ENCODE peak calls at places on chromosome 19, in five cellular contexts. S is neural crest cell, T is cardiac fibroblast, U is psoas muscle, Q is GM23338. J is an unnamed sample.

GRCh38 chr19:28406966-28407365 is 806.0 kb downstream of the UQCRFS1 start:
- DNase-seq in S (no peak), T (no peak), U (no peak), Q (no peak), J (no peak)

GRCh38 chr19:35328851-35329285 is at the start of gene CD22:
- DNase-seq in S (no peak), T (no peak), U (no peak), Q (no peak), J (no peak)

GRCh38 chr19:51959791-51960190 is 26.8 kb downstream of the ZNF350 start:
- DNase-seq in S (no peak), T (no peak), U (no peak), Q (no peak), J (no peak)

GRCh38 chr19:38195237-38195636 is 28.8 kb downstream of the DPF1 start:
- DNase-seq in S (no peak), T (no peak), U (no peak), Q (no peak), J (no peak)

GRCh38 chr19:35025969-35026368 is 4.3 kb upstream of the SCN1B start:
- DNase-seq in S (no peak), T (no peak), U (no peak), Q (no peak), J (no peak)

GRCh38 chr19:51971624-51972023 is 15.0 kb downstream of the ZNF350 start:
- DNase-seq in S (no peak), T (peak), U (no peak), Q (peak), J (no peak)

GRCh38 chr19:35525873-35526272 is 2.2 kb downstream of the SBSN start:
- DNase-seq in S (no peak), T (no peak), U (no peak), Q (no peak), J (no peak)

GRCh38 chr19:57099199-57099661 is 20.6 kb upstream of the USP29 start:
- DNase-seq in S (peak), T (peak), U (peak), Q (peak), J (peak)

GRCh38 chr19:40507892-40508291 is 41.1 kb downstream of the SPTBN4 start:
- DNase-seq in S (no peak), T (no peak), U (no peak), Q (peak), J (no peak)

GRCh38 chr19:29501816-29502580 is 23.8 kb upstream of the VSTM2B start:
- DNase-seq in S (no peak), T (no peak), U (no peak), Q (no peak), J (no peak)

DNA sequence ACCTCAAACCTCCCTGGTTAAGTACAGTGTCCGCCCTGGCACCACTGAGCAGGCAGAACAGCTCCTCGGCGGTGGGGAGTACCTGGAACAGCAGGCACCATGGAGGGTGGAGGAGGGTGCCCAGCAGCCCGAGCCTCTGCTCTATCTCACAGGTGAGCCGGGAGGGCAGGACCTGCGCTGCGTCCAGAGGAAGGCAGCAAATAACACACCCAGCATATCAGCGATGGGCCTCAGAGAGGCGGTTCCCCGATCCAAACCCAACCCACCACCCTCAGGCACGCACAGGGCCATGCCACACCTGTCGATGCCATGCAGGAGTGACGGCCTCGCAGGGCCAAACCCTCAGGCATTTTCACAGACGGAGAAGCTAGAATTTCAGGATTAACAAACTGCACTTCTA is 11.8 kb downstream of the PEPD start:
- DNase-seq in S (no peak), T (no peak), U (no peak), Q (no peak), J (no peak)
- TF ChIP-seq CTCF in S (no peak), T (no peak), U (no peak), Q (no peak), J (no peak)

GRCh38 chr19:410243-410781 is 1.4 kb upstream of the C2CD4C start:
- DNase-seq in S (no peak), T (no peak), U (no peak), Q (no peak), J (no peak)
- TF ChIP-seq CTCF in S (no peak), T (no peak), U (no peak), Q (no peak), J (no peak)

GRCh38 chr19:42091300-42092266 is 15.6 kb downstream of the ZNF574 start:
- DNase-seq in S (no peak), T (peak), U (no peak), Q (no peak), J (no peak)

GRCh38 chr19:42089772-42090171 is 13.8 kb downstream of the ZNF574 start:
- DNase-seq in S (no peak), T (no peak), U (no peak), Q (no peak), J (no peak)

GRCh38 chr19:42090687-42091086 is 14.7 kb downstream of the ZNF574 start:
- DNase-seq in S (no peak), T (no peak), U (no peak), Q (no peak), J (no peak)

GRCh38 chr19:42093505-42093904 is 17.5 kb downstream of the ZNF574 start:
- DNase-seq in S (no peak), T (no peak), U (no peak), Q (no peak), J (no peak)

DNA sequence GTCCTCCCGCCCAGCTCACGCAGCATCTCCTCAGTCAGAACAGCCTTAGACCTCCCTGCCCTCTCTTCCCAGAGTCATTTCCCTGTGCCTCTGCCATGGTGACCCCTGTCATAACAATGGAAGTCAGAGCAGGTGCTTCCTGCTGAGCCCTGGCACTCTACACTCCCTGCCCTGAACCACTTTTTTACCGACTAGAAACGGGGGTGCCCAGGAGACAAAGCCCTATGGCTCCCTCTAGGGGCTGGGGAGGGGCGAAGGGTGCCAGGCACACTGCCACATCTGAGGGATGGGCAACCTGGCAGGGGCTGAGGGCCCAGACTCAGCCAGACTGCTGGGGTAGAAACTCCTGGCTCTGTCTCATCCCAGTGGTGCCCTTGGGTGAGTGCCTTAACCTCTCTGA is 16.4 kb downstream of the ZNF574 start:
- DNase-seq in S (no peak), T (peak), U (no peak), Q (peak), J (peak)
- TF ChIP-seq CTCF in S (peak), T (peak), U (peak), Q (peak), J (no peak)

GRCh38 chr19:42287017-42287825 is 14.7 kb upstream of the PRR19 start:
- DNase-seq in S (no peak), T (no peak), U (no peak), Q (no peak), J (no peak)
- TF ChIP-seq CTCF in S (no peak), T (no peak), U (no peak), Q (no peak), J (no peak)

GRCh38 chr19:15635016-15635805 is 5.5 kb upstream of the CYP4F3 start:
- DNase-seq in S (no peak), T (no peak), U (no peak), Q (no peak), J (no peak)

GRCh38 chr19:15634105-15634504 is 6.6 kb upstream of the CYP4F3 start:
- DNase-seq in S (no peak), T (no peak), U (no peak), Q (no peak), J (no peak)

GRCh38 chr19:15629003-15629880 is 11.5 kb upstream of the CYP4F3 start:
- DNase-seq in S (peak), T (peak), U (peak), Q (peak), J (no peak)

GRCh38 chr19:15633122-15633521 is 7.6 kb upstream of the CYP4F3 start:
- DNase-seq in S (no peak), T (no peak), U (no peak), Q (no peak), J (no peak)

GRCh38 chr19:15631817-15632216 is 8.9 kb upstream of the CYP4F3 start:
- DNase-seq in S (no peak), T (peak), U (no peak), Q (peak), J (no peak)
- TF ChIP-seq CTCF in S (peak), T (peak), U (no peak), Q (peak), J (no peak)

GRCh38 chr19:18603255-18603957 is 3.2 kb downstream of the CRLF1 start:
- DNase-seq in S (no peak), T (peak), U (peak), Q (peak), J (peak)
- TF ChIP-seq CTCF in S (peak), T (peak), U (no peak), Q (peak), J (no peak)

GRCh38 chr19:43723588-43723987 is 7.7 kb downstream of the IRGC start:
- DNase-seq in S (no peak), T (peak), U (no peak), Q (peak), J (no peak)
- TF ChIP-seq CTCF in S (peak), T (peak), U (peak), Q (peak), J (no peak)

GRCh38 chr19:50909240-50910070 is 1.7 kb downstream of the KLK4 start:
- DNase-seq in S (peak), T (peak), U (peak), Q (peak), J (peak)

GRCh38 chr19:50910722-50911121 is 473 bp downstream of the KLK4 start:
- DNase-seq in S (no peak), T (no peak), U (no peak), Q (no peak), J (no peak)

GRCh38 chr19:50908311-50908710 is 2.9 kb downstream of the KLK4 start:
- DNase-seq in S (no peak), T (no peak), U (no peak), Q (no peak), J (no peak)

GRCh38 chr19:50902640-50903039 is 8.6 kb downstream of the KLK4 start:
- DNase-seq in S (no peak), T (no peak), U (no peak), Q (no peak), J (no peak)

GRCh38 chr19:50906217-50906616 is 5.0 kb downstream of the KLK4 start:
- DNase-seq in S (peak), T (no peak), U (no peak), Q (peak), J (peak)
- TF ChIP-seq CTCF in S (peak), T (peak), U (no peak), Q (peak), J (peak)

DNA sequence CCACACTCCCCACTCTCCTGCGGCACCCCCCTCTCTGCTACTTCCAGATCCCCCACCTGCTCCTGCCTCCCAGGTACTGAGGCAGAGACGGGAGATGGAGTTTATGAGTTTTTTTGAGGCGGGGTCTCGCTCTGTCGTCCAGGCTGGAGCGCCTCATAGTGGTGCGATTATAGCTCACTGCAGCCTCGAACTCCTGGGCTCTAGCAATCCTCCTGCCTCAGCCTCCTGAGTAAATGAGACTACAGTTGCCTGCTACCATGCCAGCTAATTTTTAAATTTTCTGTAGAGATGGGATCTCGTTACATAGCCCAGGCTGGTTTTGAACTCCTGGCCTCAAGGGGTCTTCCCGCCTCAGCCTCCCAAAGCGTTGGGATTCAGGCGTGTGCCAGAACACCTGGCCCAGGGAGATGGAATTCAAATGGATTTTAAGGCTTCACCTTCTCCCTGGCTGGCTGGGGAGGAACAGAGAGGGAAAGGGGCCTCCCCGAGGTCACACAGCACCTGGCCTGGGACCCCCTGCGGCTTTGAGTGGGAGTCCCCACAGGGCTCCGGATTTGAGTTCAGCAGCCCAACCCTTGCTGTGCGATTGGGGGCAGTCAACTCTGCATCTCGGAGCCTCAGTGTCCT is 19.5 kb upstream of the TNFAIP8L1 start:
- DNase-seq in S (no peak), T (no peak), U (no peak), Q (no peak), J (no peak)
- TF ChIP-seq CTCF in S (no peak), T (no peak), U (no peak), Q (peak), J (no peak)

DNA sequence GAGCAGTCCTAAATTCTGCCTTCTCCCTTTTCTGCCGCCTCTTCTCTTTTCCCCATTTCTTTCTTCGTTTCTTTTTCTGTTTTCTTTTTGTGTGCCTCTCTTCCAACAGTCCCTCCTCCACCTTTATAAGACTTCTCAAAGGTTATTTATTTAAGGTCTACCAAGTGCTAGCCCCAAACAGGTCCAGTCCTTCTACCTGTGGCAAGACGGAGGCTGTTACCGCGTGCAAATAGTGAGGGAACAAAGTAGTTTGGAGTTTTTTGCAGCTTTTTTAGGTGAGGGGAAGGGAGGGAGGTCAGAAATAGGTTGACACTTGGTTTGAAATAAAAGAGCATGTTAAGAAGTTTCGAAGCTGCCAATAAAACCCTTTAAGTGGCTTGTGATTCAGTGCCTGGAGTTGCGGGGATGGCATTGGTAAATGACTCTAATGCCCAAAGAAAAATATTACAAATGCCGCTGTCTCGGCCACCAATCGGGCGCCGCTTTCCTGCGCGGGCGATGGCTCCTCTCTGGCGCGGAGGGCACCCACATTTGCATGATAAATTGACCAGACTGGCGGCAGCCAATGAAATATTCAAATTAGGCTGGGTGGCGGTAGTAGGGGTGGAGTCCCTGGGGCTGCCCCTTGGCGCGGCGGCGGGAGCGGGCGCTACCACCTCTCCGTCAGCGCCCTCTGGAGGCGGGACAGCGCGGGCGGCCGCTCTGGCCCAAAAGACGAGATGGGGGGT is 7.5 kb upstream of the TSHZ3 start:
- DNase-seq in S (no peak), T (no peak), U (peak), Q (peak), J (peak)
- TF ChIP-seq CTCF in S (peak), T (peak), U (peak), Q (peak), J (peak)

J was measured in endothelial cell.